ENCODE peak calls at places on chromosome 1, in nine cellular contexts. I is fibroblast of lung; P is activated T-helper 2 cell treated with anti-CD3 and anti-CD28 coated beads, Interferon-gamma antibody, Interleukin-2, Interleukin-4, amounts not matched to agents 10 μg/mL and 5 μg/mL and 100 μg/mL, durations not matched to agents 14 hours and 24 hours and 36 hours; A is central memory CD4-positive, alpha-beta T cell; U is activated effector memory CD4-positive, alpha-beta T cell treated with anti-CD3 and anti-CD28 coated beads, Interleukin-2, amount 50 U/mL, for 16 hours; W is mesenchymal stem cell; Y is mesendoderm; N is AG04450; D is CD4-positive, alpha-beta T cell. Q is an unnamed sample.

GRCh38 chr1:47181955-47182680 is 7.7 kb downstream of the PDZK1IP1 start:
- DNase-seq in I (peak; percentile 36), W (no peak), U (no peak), Y (no peak), P (no peak), D (no peak), A (no peak), N (no peak), Q (no peak)

GRCh38 chr1:61997123-61997522 is 197.5 kb upstream of the L1TD1 start:
- DNase-seq in Y (no peak), P (no peak), I (no peak), D (no peak), N (no peak), W (no peak), A (no peak), U (no peak), Q (no peak)

GRCh38 chr1:53634571-53634979 is 104.4 kb downstream of the GLIS1 start:
- DNase-seq in P (no peak), U (peak; percentile 33), Y (peak; percentile 58), D (no peak), W (no peak), N (no peak), I (no peak), A (no peak), Q (no peak)

GRCh38 chr1:28517649-28517999 is 11.8 kb downstream of the RCC1 start:
- DNase-seq in W (peak; percentile 82), P (no peak), Y (peak; percentile 58), U (no peak), N (no peak), I (no peak), A (no peak), D (no peak), Q (peak; percentile 49)

GRCh38 chr1:63590161-63590560 is 3.0 kb upstream of the PGM1 start:
- DNase-seq in N (peak; percentile 37), P (no peak), Y (no peak), U (no peak), D (no peak), W (peak; percentile 47), A (no peak), I (peak; percentile 91), Q (no peak)

GRCh38 chr1:221230605-221231004 is 351.4 kb downstream of the HLX start:
- DNase-seq in N (peak; percentile 3), W (peak; percentile 76), D (no peak), A (no peak), I (peak; percentile 25), P (no peak), Y (no peak), U (no peak), Q (peak; percentile 61)

GRCh38 chr1:81174811-81175476 is 625.8 kb upstream of the ADGRL2 start:
- DNase-seq in D (no peak), I (no peak), U (no peak), A (no peak), N (no peak), Y (peak; percentile 53), P (no peak), W (peak; percentile 45), Q (peak; percentile 68)

GRCh38 chr1:114154963-114155322 is 1.3 kb upstream of the SYT6 start:
- DNase-seq in I (no peak), W (peak; percentile 12), D (no peak), U (no peak), A (no peak), Y (peak; percentile 61), P (no peak), N (no peak), Q (peak; percentile 13)

GRCh38 chr1:203305809-203306088 is 430 bp downstream of the BTG2 start:
- DNase-seq in N (no peak), P (no peak), I (no peak), U (no peak), W (no peak), D (no peak), Y (no peak), A (no peak), Q (no peak)